ENCODE peak calls at places on chromosomes 1 and 21, in five cellular contexts. One of them, this sample, is unnamed.

GRCh38 chr1:109792056-109792831 is 28.5 kb upstream of the EPS8L3 start:
- DNase-seq in MM.1S: no peak
- DNase-seq in IMR-90: peak; percentile 93
- DNase-seq in endothelial cell of umbilical vein: peak; percentile 90
- DNase-seq in mammary epithelial cell: peak; percentile 52
- DNase-seq in this sample: peak; percentile 76

GRCh38 chr1:31797216-31797615 is 18.6 kb downstream of the SPOCD1 start:
- DNase-seq in MM.1S: no peak
- DNase-seq in mammary epithelial cell: no peak
- DNase-seq in IMR-90: no peak
- DNase-seq in endothelial cell of umbilical vein: no peak
- DNase-seq in this sample: no peak

GRCh38 chr1:115052454-115053083 is 22.9 kb downstream of the TSHB start:
- DNase-seq in mammary epithelial cell: peak; percentile 63
- DNase-seq in endothelial cell of umbilical vein: peak; percentile 53
- DNase-seq in IMR-90: peak; percentile 33
- DNase-seq in MM.1S: peak; percentile 33
- DNase-seq in this sample: peak; percentile 86

GRCh38 chr21:28177008-28177603 is 815.6 kb downstream of the LTN1 start:
- DNase-seq in mammary epithelial cell: no peak
- DNase-seq in endothelial cell of umbilical vein: no peak
- DNase-seq in IMR-90: peak; percentile 10
- DNase-seq in MM.1S: peak; percentile 59
- DNase-seq in this sample: no peak

GRCh38 chr1:245810789-245811337 is 656.1 kb downstream of the KIF26B start:
- DNase-seq in IMR-90: no peak
- DNase-seq in mammary epithelial cell: no peak
- DNase-seq in endothelial cell of umbilical vein: no peak
- DNase-seq in MM.1S: no peak
- DNase-seq in this sample: no peak

GRCh38 chr21:37367758-37368535 is 1.4 kb downstream of the DYRK1A start:
- DNase-seq in MM.1S: peak; percentile 93
- DNase-seq in mammary epithelial cell: peak; percentile 31
- DNase-seq in IMR-90: peak; percentile 35
- DNase-seq in endothelial cell of umbilical vein: peak; percentile 49
- DNase-seq in this sample: peak; percentile 64

GRCh38 chr1:167056529-167057296 is 33.5 kb downstream of the GPA33 start:
- DNase-seq in MM.1S: no peak
- DNase-seq in endothelial cell of umbilical vein: no peak
- DNase-seq in IMR-90: no peak
- DNase-seq in mammary epithelial cell: no peak
- DNase-seq in this sample: no peak

GRCh38 chr1:235943581-235944114 is 76.9 kb upstream of the LYST start:
- DNase-seq in endothelial cell of umbilical vein: no peak
- DNase-seq in mammary epithelial cell: peak; percentile 92
- DNase-seq in MM.1S: no peak
- DNase-seq in IMR-90: peak; percentile 100
- DNase-seq in this sample: peak; percentile 84

GRCh38 chr1:114270255-114271117 is 116.8 kb upstream of the SYT6 start:
- DNase-seq in IMR-90: no peak
- DNase-seq in mammary epithelial cell: no peak
- DNase-seq in endothelial cell of umbilical vein: no peak
- DNase-seq in MM.1S: no peak
- DNase-seq in this sample: no peak

GRCh38 chr1:154495496-154496273 is 6.3 kb upstream of the TDRD10 start:
- DNase-seq in MM.1S: no peak
- DNase-seq in endothelial cell of umbilical vein: peak; percentile 66
- DNase-seq in IMR-90: no peak
- DNase-seq in mammary epithelial cell: no peak
- DNase-seq in this sample: no peak

GRCh38 chr1:46622341-46622740 is 5.7 kb upstream of the MOB3C start:
- DNase-seq in IMR-90: peak; percentile 28
- DNase-seq in MM.1S: peak; percentile 32
- DNase-seq in mammary epithelial cell: peak; percentile 40
- DNase-seq in endothelial cell of umbilical vein: no peak
- DNase-seq in this sample: peak; percentile 64

GRCh38 chr1:184186167-184186566 is 134.6 kb downstream of the TSEN15 start:
- DNase-seq in endothelial cell of umbilical vein: no peak
- DNase-seq in mammary epithelial cell: no peak
- DNase-seq in IMR-90: no peak
- DNase-seq in MM.1S: no peak
- DNase-seq in this sample: no peak

GRCh38 chr1:85555867-85556577 is 24.5 kb upstream of the CCN1 start:
- DNase-seq in endothelial cell of umbilical vein: no peak
- DNase-seq in mammary epithelial cell: peak; percentile 96
- DNase-seq in IMR-90: no peak
- DNase-seq in MM.1S: no peak
- DNase-seq in this sample: no peak

GRCh38 chr1:168582690-168583325 is 6.4 kb downstream of the XCL1 start:
- DNase-seq in IMR-90: peak; percentile 8
- DNase-seq in mammary epithelial cell: no peak
- DNase-seq in MM.1S: no peak
- DNase-seq in endothelial cell of umbilical vein: no peak
- DNase-seq in this sample: peak; percentile 55

GRCh38 chr1:187276677-187277076 is 447.9 kb downstream of the PLA2G4A start:
- DNase-seq in MM.1S: no peak
- DNase-seq in IMR-90: no peak
- DNase-seq in endothelial cell of umbilical vein: no peak
- DNase-seq in mammary epithelial cell: no peak
- DNase-seq in this sample: no peak

GRCh38 chr1:204634260-204634910 is 51.2 kb downstream of the LRRN2 start:
- DNase-seq in endothelial cell of umbilical vein: no peak
- DNase-seq in MM.1S: no peak
- DNase-seq in mammary epithelial cell: no peak
- DNase-seq in IMR-90: no peak
- DNase-seq in this sample: no peak

GRCh38 chr1:67896826-67897225 is 63.6 kb upstream of the GNG12 start:
- DNase-seq in MM.1S: no peak
- DNase-seq in mammary epithelial cell: no peak
- DNase-seq in endothelial cell of umbilical vein: peak; percentile 90
- DNase-seq in IMR-90: no peak
- DNase-seq in this sample: no peak

GRCh38 chr21:42299324-42300044 is 15.7 kb downstream of the TFF3 start:
- DNase-seq in endothelial cell of umbilical vein: no peak
- DNase-seq in MM.1S: no peak
- DNase-seq in mammary epithelial cell: peak; percentile 43
- DNase-seq in IMR-90: no peak
- DNase-seq in this sample: no peak

GRCh38 chr1:26602378-26602959 is 72.9 kb downstream of the RPS6KA1 start:
- DNase-seq in endothelial cell of umbilical vein: peak; percentile 76
- DNase-seq in IMR-90: peak; percentile 68
- DNase-seq in mammary epithelial cell: peak; percentile 48
- DNase-seq in MM.1S: peak; percentile 62
- DNase-seq in this sample: peak; percentile 87

GRCh38 chr1:114510235-114511047 is 562 bp downstream of the TRIM33 start:
- DNase-seq in endothelial cell of umbilical vein: peak; percentile 62
- DNase-seq in MM.1S: peak; percentile 36
- DNase-seq in IMR-90: peak; percentile 30
- DNase-seq in mammary epithelial cell: peak; percentile 63
- DNase-seq in this sample: no peak

GRCh38 chr1:5651964-5652751 is 340.1 kb downstream of the NPHP4 start:
- DNase-seq in MM.1S: no peak
- DNase-seq in endothelial cell of umbilical vein: no peak
- DNase-seq in mammary epithelial cell: peak; percentile 77
- DNase-seq in IMR-90: no peak
- DNase-seq in this sample: no peak

GRCh38 chr1:48236716-48237470 is 14.4 kb downstream of the SLC5A9 start:
- DNase-seq in mammary epithelial cell: peak; percentile 34
- DNase-seq in endothelial cell of umbilical vein: peak; percentile 26
- DNase-seq in MM.1S: peak; percentile 28
- DNase-seq in IMR-90: peak; percentile 35
- DNase-seq in this sample: peak; percentile 59

GRCh38 chr1:111151838-111152237 is 11.8 kb downstream of the CEPT1 start:
- DNase-seq in mammary epithelial cell: no peak
- DNase-seq in IMR-90: no peak
- DNase-seq in MM.1S: no peak
- DNase-seq in endothelial cell of umbilical vein: no peak
- DNase-seq in this sample: no peak

GRCh38 chr1:37393173-37393572 is 81.2 kb upstream of the ZC3H12A start:
- DNase-seq in IMR-90: no peak
- DNase-seq in MM.1S: no peak
- DNase-seq in mammary epithelial cell: no peak
- DNase-seq in endothelial cell of umbilical vein: no peak
- DNase-seq in this sample: no peak

DNA sequence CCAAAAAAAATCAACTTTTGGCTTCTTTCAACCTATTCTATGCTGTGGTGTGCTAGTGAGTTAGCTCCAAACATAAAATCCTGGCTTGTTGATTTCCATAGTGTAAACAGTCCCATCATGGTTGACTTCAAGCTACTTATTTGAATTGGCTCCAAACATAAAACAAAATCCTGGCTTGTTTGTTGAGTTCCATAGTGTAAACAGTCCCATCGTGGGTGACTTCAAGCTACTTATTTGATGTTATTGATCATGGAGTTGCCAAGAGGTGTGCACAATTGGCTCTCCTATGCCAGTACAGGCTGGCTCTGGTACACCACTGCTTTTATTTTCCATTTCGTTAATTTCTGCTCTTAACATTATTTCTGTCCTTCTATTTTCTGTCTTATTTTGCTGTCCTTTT is 1.8 kb upstream of the COA6 start:
- DNase-seq in MM.1S: no peak
- DNase-seq in endothelial cell of umbilical vein: no peak
- DNase-seq in mammary epithelial cell: no peak
- DNase-seq in IMR-90: no peak
- DNase-seq in this sample: peak; percentile 7
- H3K4me2 ChIP-seq in MM.1S: no peak overlapping the region
- H3K4me2 ChIP-seq in endothelial cell of umbilical vein: no peak overlapping the region
- H3K4me2 ChIP-seq in mammary epithelial cell: peak overlapping the region; percentile 0
- H3K4me2 ChIP-seq in IMR-90: no peak overlapping the region
- H3K4me2 ChIP-seq in this sample: peak overlapping the region; percentile 92

GRCh38 chr1:160117709-160118183 is 2.2 kb downstream of the ATP1A2 start:
- DNase-seq in mammary epithelial cell: no peak
- DNase-seq in IMR-90: peak; percentile 31
- DNase-seq in endothelial cell of umbilical vein: no peak
- DNase-seq in MM.1S: no peak
- DNase-seq in this sample: no peak
- H3K4me2 ChIP-seq in mammary epithelial cell: no peak overlapping the region
- H3K4me2 ChIP-seq in IMR-90: no peak overlapping the region
- H3K4me2 ChIP-seq in endothelial cell of umbilical vein: no peak overlapping the region
- H3K4me2 ChIP-seq in MM.1S: no peak overlapping the region
- H3K4me2 ChIP-seq in this sample: no peak overlapping the region

DNA sequence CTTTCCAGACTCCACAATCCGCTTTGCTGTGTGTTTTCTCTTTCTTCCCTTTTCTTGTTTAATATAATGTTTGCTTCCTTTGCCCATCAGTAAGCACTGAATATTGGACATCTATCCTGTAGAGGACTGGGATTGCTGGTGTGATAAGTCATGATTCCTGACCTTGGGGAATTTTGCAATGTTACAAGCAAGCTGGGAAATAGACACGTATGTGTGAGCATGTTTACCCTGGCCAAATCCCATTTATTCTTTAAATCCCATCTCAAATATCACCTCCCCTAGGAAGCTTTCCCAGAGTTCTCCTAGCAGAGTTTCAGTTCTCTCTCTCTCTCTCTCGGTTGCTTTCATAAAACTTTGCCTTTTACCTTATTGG is 155.3 kb downstream of the ROR1 start:
- DNase-seq in endothelial cell of umbilical vein: no peak
- DNase-seq in mammary epithelial cell: no peak
- DNase-seq in MM.1S: no peak
- DNase-seq in IMR-90: no peak
- DNase-seq in this sample: no peak
- H3K4me2 ChIP-seq in endothelial cell of umbilical vein: no peak overlapping the region
- H3K4me2 ChIP-seq in mammary epithelial cell: no peak overlapping the region
- H3K4me2 ChIP-seq in MM.1S: no peak overlapping the region
- H3K4me2 ChIP-seq in IMR-90: no peak overlapping the region
- H3K4me2 ChIP-seq in this sample: no peak overlapping the region

DNA sequence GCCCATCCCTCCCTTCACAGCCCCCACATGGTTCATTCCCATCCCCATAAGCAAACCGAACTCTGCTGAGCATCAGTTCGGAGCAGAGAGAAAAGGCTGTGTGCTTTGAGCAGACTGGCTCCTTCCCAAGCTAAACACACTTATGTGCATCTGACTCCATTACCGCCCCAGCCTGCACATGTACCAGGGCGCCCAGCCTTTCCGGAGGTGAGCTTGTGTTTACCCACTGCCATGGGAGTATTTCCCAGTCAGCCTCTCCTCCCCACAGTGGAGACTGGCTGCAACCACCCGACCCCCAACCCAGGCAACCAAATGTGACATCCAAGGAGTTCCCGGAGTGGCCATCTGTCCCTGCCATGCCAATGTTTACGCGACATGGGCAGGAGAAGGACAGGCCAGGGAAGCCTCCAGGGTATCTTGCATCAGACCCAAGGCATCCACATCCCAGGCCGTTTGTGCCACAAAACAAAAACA is 9.4 kb downstream of the TIAM1 start:
- DNase-seq in IMR-90: no peak
- DNase-seq in MM.1S: no peak
- DNase-seq in mammary epithelial cell: no peak
- DNase-seq in endothelial cell of umbilical vein: no peak
- DNase-seq in this sample: no peak
- H3K4me2 ChIP-seq in IMR-90: no peak overlapping the region
- H3K4me2 ChIP-seq in MM.1S: no peak overlapping the region
- H3K4me2 ChIP-seq in mammary epithelial cell: no peak overlapping the region
- H3K4me2 ChIP-seq in endothelial cell of umbilical vein: no peak overlapping the region
- H3K4me2 ChIP-seq in this sample: no peak overlapping the region